ENCODE peak calls at places on chromosome 4, in nine cellular contexts. One of them, this sample, is unnamed.
A peak's percentile ranks its signal among the peaks of the same experiment; 100 is the strongest.

GRCh38 chr4:3009422-3009821 is 46.1 kb downstream of the GRK4 start:
- DNase-seq in SJSA1: no peak
- DNase-seq in neuronal stem cell: peak; percentile 11
- DNase-seq in heart right ventricle: no peak
- DNase-seq in A549: peak; percentile 11
- DNase-seq in T-helper 17 cell: no peak
- DNase-seq in SK-N-SH: no peak
- DNase-seq in hepatocyte: peak; percentile 40
- DNase-seq in testis: no peak
- DNase-seq in this sample: peak; percentile 29

GRCh38 chr4:6943012-6943869 is 33.6 kb downstream of the TBC1D14 start:
- DNase-seq in SJSA1: peak; percentile 11
- DNase-seq in neuronal stem cell: no peak
- DNase-seq in heart right ventricle: no peak
- DNase-seq in A549: no peak
- DNase-seq in T-helper 17 cell: no peak
- DNase-seq in SK-N-SH: no peak
- DNase-seq in hepatocyte: no peak
- DNase-seq in testis: no peak
- DNase-seq in this sample: no peak

GRCh38 chr4:1400191-1400805 is 5.9 kb downstream of the NKX1-1 start:
- DNase-seq in SJSA1: no peak
- DNase-seq in neuronal stem cell: no peak
- DNase-seq in heart right ventricle: no peak
- DNase-seq in A549: no peak
- DNase-seq in T-helper 17 cell: no peak
- DNase-seq in SK-N-SH: peak; percentile 21
- DNase-seq in hepatocyte: no peak
- DNase-seq in testis: peak; percentile 1
- DNase-seq in this sample: no peak

GRCh38 chr4:40020221-40020620 is 36.4 kb upstream of the N4BP2 start:
- DNase-seq in SJSA1: no peak
- DNase-seq in neuronal stem cell: no peak
- DNase-seq in heart right ventricle: no peak
- DNase-seq in A549: no peak
- DNase-seq in T-helper 17 cell: no peak
- DNase-seq in SK-N-SH: no peak
- DNase-seq in hepatocyte: no peak
- DNase-seq in testis: no peak
- DNase-seq in this sample: no peak

GRCh38 chr4:134862116-134862515 is 660.5 kb upstream of the PABPC4L start:
- DNase-seq in SJSA1: no peak
- DNase-seq in neuronal stem cell: no peak
- DNase-seq in heart right ventricle: no peak
- DNase-seq in A549: no peak
- DNase-seq in T-helper 17 cell: no peak
- DNase-seq in SK-N-SH: no peak
- DNase-seq in hepatocyte: no peak
- DNase-seq in testis: no peak
- DNase-seq in this sample: no peak

GRCh38 chr4:140300271-140300970 is 73.0 kb upstream of the SCOC start:
- DNase-seq in SJSA1: peak; percentile 39
- DNase-seq in neuronal stem cell: no peak
- DNase-seq in heart right ventricle: no peak
- DNase-seq in A549: peak; percentile 19
- DNase-seq in T-helper 17 cell: no peak
- DNase-seq in SK-N-SH: no peak
- DNase-seq in hepatocyte: peak; percentile 45
- DNase-seq in testis: peak; percentile 37
- DNase-seq in this sample: no peak

GRCh38 chr4:41713768-41714167 is 34.8 kb downstream of the PHOX2B start:
- DNase-seq in SJSA1: no peak
- DNase-seq in neuronal stem cell: no peak
- DNase-seq in heart right ventricle: no peak
- DNase-seq in A549: no peak
- DNase-seq in T-helper 17 cell: no peak
- DNase-seq in SK-N-SH: no peak
- DNase-seq in hepatocyte: no peak
- DNase-seq in testis: no peak
- DNase-seq in this sample: no peak

GRCh38 chr4:924107-925096 is 7.7 kb downstream of the GAK start:
- DNase-seq in SJSA1: no peak
- DNase-seq in neuronal stem cell: no peak
- DNase-seq in heart right ventricle: no peak
- DNase-seq in A549: no peak
- DNase-seq in T-helper 17 cell: no peak
- DNase-seq in SK-N-SH: peak; percentile 46
- DNase-seq in hepatocyte: no peak
- DNase-seq in testis: no peak
- DNase-seq in this sample: no peak

GRCh38 chr4:6840062-6840976 is 57.8 kb downstream of the KIAA0232 start:
- DNase-seq in SJSA1: no peak
- DNase-seq in neuronal stem cell: no peak
- DNase-seq in heart right ventricle: peak; percentile 40
- DNase-seq in A549: no peak
- DNase-seq in T-helper 17 cell: no peak
- DNase-seq in SK-N-SH: no peak
- DNase-seq in hepatocyte: peak; percentile 19
- DNase-seq in testis: peak; percentile 23
- DNase-seq in this sample: no peak

GRCh38 chr4:151266542-151266941 is 10.4 kb upstream of the PRSS48 start:
- DNase-seq in SJSA1: no peak
- DNase-seq in neuronal stem cell: no peak
- DNase-seq in heart right ventricle: no peak
- DNase-seq in A549: no peak
- DNase-seq in T-helper 17 cell: no peak
- DNase-seq in SK-N-SH: no peak
- DNase-seq in hepatocyte: no peak
- DNase-seq in testis: no peak
- DNase-seq in this sample: no peak

GRCh38 chr4:5980436-5981155 is 37.6 kb downstream of the C4orf50 start:
- DNase-seq in SJSA1: no peak
- DNase-seq in neuronal stem cell: no peak
- DNase-seq in heart right ventricle: no peak
- DNase-seq in A549: no peak
- DNase-seq in T-helper 17 cell: no peak
- DNase-seq in SK-N-SH: peak; percentile 73
- DNase-seq in hepatocyte: no peak
- DNase-seq in testis: no peak
- DNase-seq in this sample: no peak

DNA sequence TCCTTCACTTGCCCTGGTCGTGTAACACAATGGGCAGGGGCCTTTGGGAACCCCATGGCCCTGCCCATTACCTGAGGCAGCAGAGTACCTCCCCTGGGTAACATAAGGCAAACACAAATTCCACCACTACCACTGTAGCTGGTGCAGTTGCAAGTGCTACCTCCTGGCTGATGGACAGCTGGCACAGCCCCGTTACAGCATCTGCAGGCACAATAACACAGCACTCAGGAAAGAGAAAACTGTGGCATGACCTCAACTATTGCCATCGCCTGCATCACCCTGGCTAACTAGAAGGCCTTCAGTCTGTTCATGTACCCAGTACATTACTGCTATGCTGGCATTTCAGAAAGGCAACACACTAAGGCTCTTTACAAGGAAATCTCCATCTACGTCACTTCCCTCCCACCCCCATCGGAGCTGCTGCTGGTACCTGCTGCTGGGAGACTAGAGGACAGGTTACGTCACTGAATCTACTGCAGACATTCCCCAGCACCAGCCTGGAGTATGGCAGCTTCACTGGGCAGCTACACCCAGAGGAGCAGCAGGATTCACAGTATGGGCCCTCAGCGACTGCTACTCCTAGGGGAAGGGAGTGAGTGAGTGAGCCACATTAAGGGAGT is 39.4 kb downstream of the ARFIP1 start:
- DNase-seq in SJSA1: no peak
- DNase-seq in neuronal stem cell: no peak
- DNase-seq in heart right ventricle: no peak
- DNase-seq in A549: no peak
- DNase-seq in T-helper 17 cell: no peak
- DNase-seq in SK-N-SH: no peak
- DNase-seq in hepatocyte: no peak
- DNase-seq in testis: no peak
- DNase-seq in this sample: no peak
- H3K9me3 ChIP-seq in SJSA1: no peaks in the 10 kb centered on the region
- H3K9me3 ChIP-seq in neuronal stem cell: peaks cover 23% of the 10 kb centered on the region
- H3K9me3 ChIP-seq in heart right ventricle: no peaks in the 10 kb centered on the region
- H3K9me3 ChIP-seq in A549: peaks cover 9% of the 10 kb centered on the region
- H3K9me3 ChIP-seq in T-helper 17 cell: no peaks in the 10 kb centered on the region
- H3K9me3 ChIP-seq in SK-N-SH: peaks cover 2% of the 10 kb centered on the region
- H3K9me3 ChIP-seq in hepatocyte: peaks cover 7% of the 10 kb centered on the region
- H3K9me3 ChIP-seq in testis: no peaks in the 10 kb centered on the region
- H3K9me3 ChIP-seq in this sample: no peaks in the 10 kb centered on the region

GRCh38 chr4:92253986-92254671 is 49.6 kb upstream of the GRID2 start:
- DNase-seq in SJSA1: no peak
- DNase-seq in neuronal stem cell: no peak
- DNase-seq in heart right ventricle: no peak
- DNase-seq in A549: no peak
- DNase-seq in T-helper 17 cell: no peak
- DNase-seq in SK-N-SH: no peak
- DNase-seq in hepatocyte: no peak
- DNase-seq in testis: no peak
- DNase-seq in this sample: no peak
- H3K9me3 ChIP-seq in SJSA1: no peaks in the 10 kb centered on the region
- H3K9me3 ChIP-seq in neuronal stem cell: peaks cover 5% of the 10 kb centered on the region
- H3K9me3 ChIP-seq in heart right ventricle: no peaks in the 10 kb centered on the region
- H3K9me3 ChIP-seq in A549: no peaks in the 10 kb centered on the region
- H3K9me3 ChIP-seq in T-helper 17 cell: no peaks in the 10 kb centered on the region
- H3K9me3 ChIP-seq in SK-N-SH: no peaks in the 10 kb centered on the region
- H3K9me3 ChIP-seq in hepatocyte: no peaks in the 10 kb centered on the region
- H3K9me3 ChIP-seq in testis: no peaks in the 10 kb centered on the region
- H3K9me3 ChIP-seq in this sample: no peaks in the 10 kb centered on the region

GRCh38 chr4:68927165-68927564 is 24.4 kb downstream of the UGT2A3 start:
- DNase-seq in SJSA1: no peak
- DNase-seq in neuronal stem cell: no peak
- DNase-seq in heart right ventricle: no peak
- DNase-seq in A549: no peak
- DNase-seq in T-helper 17 cell: no peak
- DNase-seq in SK-N-SH: no peak
- DNase-seq in hepatocyte: no peak
- DNase-seq in testis: no peak
- DNase-seq in this sample: no peak
- H3K9me3 ChIP-seq in SJSA1: no peaks in the 10 kb centered on the region
- H3K9me3 ChIP-seq in neuronal stem cell: no peaks in the 10 kb centered on the region
- H3K9me3 ChIP-seq in heart right ventricle: no peaks in the 10 kb centered on the region
- H3K9me3 ChIP-seq in A549: peaks cover 5% of the 10 kb centered on the region
- H3K9me3 ChIP-seq in T-helper 17 cell: no peaks in the 10 kb centered on the region
- H3K9me3 ChIP-seq in SK-N-SH: no peaks in the 10 kb centered on the region
- H3K9me3 ChIP-seq in hepatocyte: no peaks in the 10 kb centered on the region
- H3K9me3 ChIP-seq in testis: no peaks in the 10 kb centered on the region
- H3K9me3 ChIP-seq in this sample: no peaks in the 10 kb centered on the region

GRCh38 chr4:14790487-14790886 is 211.8 kb upstream of the CPEB2 start:
- DNase-seq in SJSA1: no peak
- DNase-seq in neuronal stem cell: no peak
- DNase-seq in heart right ventricle: no peak
- DNase-seq in A549: no peak
- DNase-seq in T-helper 17 cell: no peak
- DNase-seq in SK-N-SH: no peak
- DNase-seq in hepatocyte: no peak
- DNase-seq in testis: no peak
- DNase-seq in this sample: no peak

GRCh38 chr4:14792702-14793227 is 209.5 kb upstream of the CPEB2 start:
- DNase-seq in SJSA1: no peak
- DNase-seq in neuronal stem cell: no peak
- DNase-seq in heart right ventricle: no peak
- DNase-seq in A549: no peak
- DNase-seq in T-helper 17 cell: no peak
- DNase-seq in SK-N-SH: no peak
- DNase-seq in hepatocyte: no peak
- DNase-seq in testis: no peak
- DNase-seq in this sample: no peak

GRCh38 chr4:14787221-14787620 is 215.1 kb upstream of the CPEB2 start:
- DNase-seq in SJSA1: no peak
- DNase-seq in neuronal stem cell: no peak
- DNase-seq in heart right ventricle: no peak
- DNase-seq in A549: no peak
- DNase-seq in T-helper 17 cell: no peak
- DNase-seq in SK-N-SH: no peak
- DNase-seq in hepatocyte: no peak
- DNase-seq in testis: no peak
- DNase-seq in this sample: no peak

GRCh38 chr4:14783011-14783877 is 219.0 kb upstream of the CPEB2 start:
- DNase-seq in SJSA1: no peak
- DNase-seq in neuronal stem cell: no peak
- DNase-seq in heart right ventricle: no peak
- DNase-seq in A549: no peak
- DNase-seq in T-helper 17 cell: no peak
- DNase-seq in SK-N-SH: no peak
- DNase-seq in hepatocyte: no peak
- DNase-seq in testis: no peak
- DNase-seq in this sample: no peak

DNA sequence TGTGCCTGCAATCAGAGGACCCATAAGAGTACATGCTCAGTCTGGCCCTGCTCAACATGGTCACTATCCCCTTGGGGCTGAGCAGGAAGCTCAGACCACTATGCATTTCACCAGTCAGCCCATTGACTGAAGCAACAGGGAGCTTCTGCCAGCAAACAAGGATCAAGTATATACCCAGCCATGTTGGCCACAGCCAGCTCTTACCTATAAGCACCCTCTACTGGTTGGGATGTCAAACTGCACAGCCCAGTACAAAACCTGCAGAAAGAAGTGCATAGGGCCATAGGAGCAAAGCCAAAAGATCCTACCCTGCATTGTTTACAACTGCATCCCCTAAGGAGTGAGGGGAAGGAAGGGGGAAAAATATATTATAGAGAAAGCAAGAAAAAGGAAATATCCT is 214.4 kb upstream of the CPEB2 start:
- DNase-seq in SJSA1: no peak
- DNase-seq in neuronal stem cell: no peak
- DNase-seq in heart right ventricle: no peak
- DNase-seq in A549: no peak
- DNase-seq in T-helper 17 cell: no peak
- DNase-seq in SK-N-SH: no peak
- DNase-seq in hepatocyte: peak; percentile 28
- DNase-seq in testis: peak; percentile 28
- DNase-seq in this sample: peak; percentile 21
- H3K9me3 ChIP-seq in SJSA1: no peaks in the 10 kb centered on the region
- H3K9me3 ChIP-seq in neuronal stem cell: peaks cover 6% of the 10 kb centered on the region
- H3K9me3 ChIP-seq in heart right ventricle: peaks cover 2% of the 10 kb centered on the region
- H3K9me3 ChIP-seq in A549: peaks cover 6% of the 10 kb centered on the region
- H3K9me3 ChIP-seq in T-helper 17 cell: peaks cover 3% of the 10 kb centered on the region
- H3K9me3 ChIP-seq in SK-N-SH: no peaks in the 10 kb centered on the region
- H3K9me3 ChIP-seq in hepatocyte: no peaks in the 10 kb centered on the region
- H3K9me3 ChIP-seq in testis: no peaks in the 10 kb centered on the region
- H3K9me3 ChIP-seq in this sample: no peaks in the 10 kb centered on the region

This sample was measured in body of pancreas.